ENCODE peak calls at places on chromosome 19, in ten cellular contexts. One of them, this sample, is unnamed. For H4K20me1 and H3K9me3, the result is how much of the 10 kb centered on the place peaks cover.

GRCh38 chr19:39557791-39558622 is 18.0 kb upstream of the EID2 start:
- DNase-seq in K562: no peak
- DNase-seq in fibroblast of lung: no peak
- DNase-seq in IMR-90: peak
- DNase-seq in hepatocyte: peak
- DNase-seq in neural progenitor cell: no peak
- DNase-seq in mammary epithelial cell: no peak
- DNase-seq in astrocyte: no peak
- DNase-seq in GM23248: no peak
- DNase-seq in PC-9: peak
- DNase-seq in this sample: no peak

GRCh38 chr19:14375055-14375581 is 6.1 kb upstream of the ADGRE5 start:
- DNase-seq in neural progenitor cell: no peak
- DNase-seq in mammary epithelial cell: no peak
- DNase-seq in GM23248: no peak
- DNase-seq in fibroblast of lung: no peak
- DNase-seq in PC-9: no peak
- DNase-seq in IMR-90: no peak
- DNase-seq in hepatocyte: no peak
- DNase-seq in astrocyte: no peak
- DNase-seq in K562: peak
- DNase-seq in this sample: no peak

GRCh38 chr19:10510301-10510802 is 6.9 kb downstream of the S1PR5 start:
- DNase-seq in hepatocyte: peak
- DNase-seq in astrocyte: no peak
- DNase-seq in neural progenitor cell: peak
- DNase-seq in GM23248: peak
- DNase-seq in PC-9: peak
- DNase-seq in fibroblast of lung: no peak
- DNase-seq in IMR-90: no peak
- DNase-seq in mammary epithelial cell: peak
- DNase-seq in K562: peak
- DNase-seq in this sample: peak

GRCh38 chr19:19109601-19110000 is 28.7 kb downstream of the TMEM161A start:
- DNase-seq in K562: no peak
- DNase-seq in IMR-90: peak
- DNase-seq in astrocyte: no peak
- DNase-seq in hepatocyte: no peak
- DNase-seq in PC-9: no peak
- DNase-seq in GM23248: peak
- DNase-seq in mammary epithelial cell: no peak
- DNase-seq in fibroblast of lung: peak
- DNase-seq in neural progenitor cell: no peak
- DNase-seq in this sample: peak

GRCh38 chr19:28318469-28319179 is 894.3 kb downstream of the UQCRFS1 start:
- DNase-seq in IMR-90: no peak
- DNase-seq in GM23248: no peak
- DNase-seq in mammary epithelial cell: no peak
- DNase-seq in hepatocyte: no peak
- DNase-seq in PC-9: no peak
- DNase-seq in astrocyte: no peak
- DNase-seq in neural progenitor cell: no peak
- DNase-seq in fibroblast of lung: no peak
- DNase-seq in K562: no peak
- DNase-seq in this sample: no peak

GRCh38 chr19:17109962-17110598 is 34.5 kb downstream of the MYO9B start:
- DNase-seq in PC-9: no peak
- DNase-seq in fibroblast of lung: no peak
- DNase-seq in mammary epithelial cell: no peak
- DNase-seq in GM23248: no peak
- DNase-seq in K562: no peak
- DNase-seq in astrocyte: no peak
- DNase-seq in hepatocyte: no peak
- DNase-seq in IMR-90: no peak
- DNase-seq in neural progenitor cell: no peak
- DNase-seq in this sample: peak

GRCh38 chr19:41413947-41414346 is 13.2 kb downstream of the B3GNT8 start:
- DNase-seq in mammary epithelial cell: no peak
- DNase-seq in fibroblast of lung: no peak
- DNase-seq in astrocyte: no peak
- DNase-seq in neural progenitor cell: no peak
- DNase-seq in IMR-90: no peak
- DNase-seq in PC-9: no peak
- DNase-seq in hepatocyte: no peak
- DNase-seq in K562: no peak
- DNase-seq in GM23248: no peak
- DNase-seq in this sample: no peak

GRCh38 chr19:18053571-18054219 is 33.0 kb downstream of the IL12RB1 start:
- DNase-seq in hepatocyte: no peak
- DNase-seq in GM23248: peak
- DNase-seq in IMR-90: peak
- DNase-seq in astrocyte: peak
- DNase-seq in neural progenitor cell: no peak
- DNase-seq in K562: no peak
- DNase-seq in fibroblast of lung: peak
- DNase-seq in PC-9: no peak
- DNase-seq in mammary epithelial cell: no peak
- DNase-seq in this sample: peak

GRCh38 chr19:9453953-9454352 is 18.6 kb upstream of the ZNF266 start:
- DNase-seq in astrocyte: no peak
- DNase-seq in neural progenitor cell: no peak
- DNase-seq in PC-9: no peak
- DNase-seq in fibroblast of lung: no peak
- DNase-seq in mammary epithelial cell: no peak
- DNase-seq in GM23248: no peak
- DNase-seq in IMR-90: no peak
- DNase-seq in hepatocyte: no peak
- DNase-seq in K562: no peak
- DNase-seq in this sample: no peak

GRCh38 chr19:9461938-9462337 is 26.6 kb upstream of the ZNF266 start:
- DNase-seq in hepatocyte: no peak
- DNase-seq in PC-9: no peak
- DNase-seq in neural progenitor cell: no peak
- DNase-seq in mammary epithelial cell: no peak
- DNase-seq in fibroblast of lung: no peak
- DNase-seq in astrocyte: no peak
- DNase-seq in IMR-90: no peak
- DNase-seq in GM23248: no peak
- DNase-seq in K562: no peak
- DNase-seq in this sample: no peak

DNA sequence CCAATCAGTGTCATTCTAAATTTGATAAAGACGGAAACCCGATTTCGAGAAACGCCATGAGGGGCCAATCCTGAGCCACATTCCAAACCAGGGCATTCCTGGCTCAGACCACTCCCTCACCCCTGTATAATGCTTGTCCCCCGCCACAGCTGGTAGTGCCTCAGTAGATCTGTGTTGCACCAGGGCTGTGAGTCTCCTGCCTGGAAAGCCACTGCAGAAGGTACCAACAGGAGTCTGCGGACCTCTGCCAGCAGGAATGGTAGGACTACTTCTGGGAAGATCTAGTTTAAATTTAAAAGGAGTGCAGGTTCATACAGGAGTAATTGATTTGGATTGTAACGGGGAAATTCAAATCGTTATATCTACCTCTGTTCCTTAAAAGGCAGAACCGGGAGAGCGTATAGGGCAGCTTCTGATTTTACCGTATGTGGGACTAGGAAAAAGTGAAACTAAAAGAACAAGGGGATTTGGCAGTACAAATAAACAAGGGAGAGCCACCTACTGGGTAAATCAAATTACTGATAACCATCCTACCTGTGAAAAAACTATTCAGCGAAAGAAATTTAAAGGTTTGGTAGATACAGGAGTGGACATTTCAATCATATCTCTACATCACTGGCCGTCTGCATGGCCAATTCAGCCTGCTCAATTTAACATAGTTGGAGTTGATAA is 20.8 kb upstream of the ZNF266 start:
- DNase-seq in neural progenitor cell: no peak
- DNase-seq in K562: no peak
- DNase-seq in hepatocyte: no peak
- DNase-seq in astrocyte: no peak
- DNase-seq in GM23248: no peak
- DNase-seq in IMR-90: no peak
- DNase-seq in fibroblast of lung: no peak
- DNase-seq in PC-9: no peak
- DNase-seq in mammary epithelial cell: no peak
- DNase-seq in this sample: no peak
- H3K4me2 ChIP-seq in neural progenitor cell: no peak
- H3K4me2 ChIP-seq in K562: no peak
- H3K4me2 ChIP-seq in hepatocyte: no peak
- H3K4me2 ChIP-seq in astrocyte: no peak
- H3K4me2 ChIP-seq in GM23248: no peak
- H3K4me2 ChIP-seq in IMR-90: no peak
- H3K4me2 ChIP-seq in fibroblast of lung: no peak
- H3K4me2 ChIP-seq in PC-9: peak
- H3K4me2 ChIP-seq in mammary epithelial cell: no peak
- H3K4me2 ChIP-seq in this sample: no peak

GRCh38 chr19:33204136-33204973 is 10.2 kb downstream of the LRP3 start:
- DNase-seq in neural progenitor cell: no peak
- DNase-seq in fibroblast of lung: no peak
- DNase-seq in hepatocyte: no peak
- DNase-seq in IMR-90: no peak
- DNase-seq in PC-9: no peak
- DNase-seq in astrocyte: no peak
- DNase-seq in K562: no peak
- DNase-seq in GM23248: no peak
- DNase-seq in mammary epithelial cell: no peak
- DNase-seq in this sample: peak
- H4K20me1 ChIP-seq in neural progenitor cell: under half
- H4K20me1 ChIP-seq in fibroblast of lung: under half
- H4K20me1 ChIP-seq in hepatocyte: under half
- H4K20me1 ChIP-seq in IMR-90: under half
- H4K20me1 ChIP-seq in PC-9: under half
- H4K20me1 ChIP-seq in astrocyte: under half
- H4K20me1 ChIP-seq in K562: under half
- H4K20me1 ChIP-seq in GM23248: under half
- H4K20me1 ChIP-seq in mammary epithelial cell: under half
- H4K20me1 ChIP-seq in this sample: under half

GRCh38 chr19:56973713-56974553 is 133.4 kb upstream of the PEG3 start:
- DNase-seq in IMR-90: no peak
- DNase-seq in K562: no peak
- DNase-seq in mammary epithelial cell: no peak
- DNase-seq in PC-9: no peak
- DNase-seq in neural progenitor cell: no peak
- DNase-seq in hepatocyte: no peak
- DNase-seq in fibroblast of lung: no peak
- DNase-seq in astrocyte: no peak
- DNase-seq in GM23248: no peak
- DNase-seq in this sample: no peak

GRCh38 chr19:56972291-56972914 is 131.9 kb upstream of the PEG3 start:
- DNase-seq in GM23248: no peak
- DNase-seq in neural progenitor cell: no peak
- DNase-seq in PC-9: no peak
- DNase-seq in astrocyte: no peak
- DNase-seq in hepatocyte: no peak
- DNase-seq in K562: no peak
- DNase-seq in IMR-90: no peak
- DNase-seq in fibroblast of lung: no peak
- DNase-seq in mammary epithelial cell: no peak
- DNase-seq in this sample: no peak

GRCh38 chr19:56976300-56976699 is 135.8 kb upstream of the PEG3 start:
- DNase-seq in GM23248: no peak
- DNase-seq in K562: no peak
- DNase-seq in astrocyte: no peak
- DNase-seq in PC-9: no peak
- DNase-seq in IMR-90: no peak
- DNase-seq in hepatocyte: no peak
- DNase-seq in neural progenitor cell: no peak
- DNase-seq in mammary epithelial cell: no peak
- DNase-seq in fibroblast of lung: no peak
- DNase-seq in this sample: no peak

GRCh38 chr19:56976995-56977906 is 136.7 kb upstream of the PEG3 start:
- DNase-seq in fibroblast of lung: no peak
- DNase-seq in mammary epithelial cell: no peak
- DNase-seq in PC-9: no peak
- DNase-seq in GM23248: no peak
- DNase-seq in IMR-90: no peak
- DNase-seq in astrocyte: no peak
- DNase-seq in neural progenitor cell: no peak
- DNase-seq in hepatocyte: no peak
- DNase-seq in K562: no peak
- DNase-seq in this sample: no peak

DNA sequence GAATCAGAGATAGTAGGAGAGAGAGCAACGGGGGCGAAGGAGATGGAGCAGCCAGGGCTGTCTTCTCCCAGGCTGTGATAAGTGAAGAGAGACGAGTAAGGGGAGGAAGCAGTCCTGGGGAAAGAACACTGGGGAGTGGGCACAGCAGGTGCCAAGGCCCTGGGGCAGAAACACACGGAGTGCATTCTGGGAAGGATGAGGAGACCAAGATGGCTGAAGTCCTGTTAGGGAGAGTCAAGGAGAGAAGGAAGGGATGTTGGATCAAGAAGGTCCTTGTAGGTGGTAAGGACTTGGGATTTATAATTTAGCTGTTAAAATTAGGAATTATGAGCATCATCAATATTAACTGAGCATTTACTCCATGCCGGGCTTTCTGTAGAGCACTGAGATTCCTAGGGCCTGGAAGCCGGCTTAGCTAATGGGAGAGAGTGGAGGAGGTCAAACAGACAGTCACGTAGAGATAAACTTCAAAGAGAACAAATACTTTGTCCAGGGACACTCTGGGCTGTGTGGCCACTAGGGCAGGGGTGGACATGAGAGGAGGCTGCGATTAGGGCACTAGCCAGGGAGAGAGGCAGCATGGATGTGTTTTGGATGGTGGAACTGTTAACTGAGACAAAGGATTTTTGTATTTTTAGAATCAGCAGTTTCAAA is 134.2 kb upstream of the PEG3 start:
- DNase-seq in GM23248: no peak
- DNase-seq in fibroblast of lung: no peak
- DNase-seq in K562: no peak
- DNase-seq in astrocyte: no peak
- DNase-seq in mammary epithelial cell: no peak
- DNase-seq in IMR-90: no peak
- DNase-seq in PC-9: no peak
- DNase-seq in hepatocyte: no peak
- DNase-seq in neural progenitor cell: no peak
- DNase-seq in this sample: no peak
- H3K9me3 ChIP-seq in GM23248: under half
- H3K9me3 ChIP-seq in fibroblast of lung: under half
- H3K9me3 ChIP-seq in K562: under half
- H3K9me3 ChIP-seq in astrocyte: under half
- H3K9me3 ChIP-seq in mammary epithelial cell: under half
- H3K9me3 ChIP-seq in IMR-90: half or more
- H3K9me3 ChIP-seq in PC-9: under half
- H3K9me3 ChIP-seq in hepatocyte: under half
- H3K9me3 ChIP-seq in neural progenitor cell: under half
- H3K9me3 ChIP-seq in this sample: under half

GRCh38 chr19:34171539-34171876 is 796 bp upstream of the LSM14A start:
- DNase-seq in K562: peak
- DNase-seq in PC-9: no peak
- DNase-seq in astrocyte: peak
- DNase-seq in hepatocyte: no peak
- DNase-seq in mammary epithelial cell: peak
- DNase-seq in GM23248: peak
- DNase-seq in neural progenitor cell: no peak
- DNase-seq in fibroblast of lung: peak
- DNase-seq in IMR-90: peak
- DNase-seq in this sample: peak

GRCh38 chr19:34173145-34173956 is 1.0 kb downstream of the LSM14A start:
- DNase-seq in GM23248: peak
- DNase-seq in K562: peak
- DNase-seq in mammary epithelial cell: peak
- DNase-seq in PC-9: peak
- DNase-seq in astrocyte: peak
- DNase-seq in neural progenitor cell: peak
- DNase-seq in hepatocyte: peak
- DNase-seq in fibroblast of lung: peak
- DNase-seq in IMR-90: peak
- DNase-seq in this sample: peak

GRCh38 chr19:34171877-34172660 is at the start of gene LSM14A:
- DNase-seq in mammary epithelial cell: peak
- DNase-seq in IMR-90: peak
- DNase-seq in hepatocyte: peak
- DNase-seq in GM23248: peak
- DNase-seq in neural progenitor cell: peak
- DNase-seq in PC-9: peak
- DNase-seq in astrocyte: peak
- DNase-seq in K562: peak
- DNase-seq in fibroblast of lung: peak
- DNase-seq in this sample: peak

GRCh38 chr19:34176581-34176980 is 4.3 kb downstream of the LSM14A start:
- DNase-seq in neural progenitor cell: no peak
- DNase-seq in PC-9: no peak
- DNase-seq in GM23248: no peak
- DNase-seq in hepatocyte: no peak
- DNase-seq in K562: no peak
- DNase-seq in fibroblast of lung: no peak
- DNase-seq in mammary epithelial cell: no peak
- DNase-seq in astrocyte: no peak
- DNase-seq in IMR-90: no peak
- DNase-seq in this sample: no peak

DNA sequence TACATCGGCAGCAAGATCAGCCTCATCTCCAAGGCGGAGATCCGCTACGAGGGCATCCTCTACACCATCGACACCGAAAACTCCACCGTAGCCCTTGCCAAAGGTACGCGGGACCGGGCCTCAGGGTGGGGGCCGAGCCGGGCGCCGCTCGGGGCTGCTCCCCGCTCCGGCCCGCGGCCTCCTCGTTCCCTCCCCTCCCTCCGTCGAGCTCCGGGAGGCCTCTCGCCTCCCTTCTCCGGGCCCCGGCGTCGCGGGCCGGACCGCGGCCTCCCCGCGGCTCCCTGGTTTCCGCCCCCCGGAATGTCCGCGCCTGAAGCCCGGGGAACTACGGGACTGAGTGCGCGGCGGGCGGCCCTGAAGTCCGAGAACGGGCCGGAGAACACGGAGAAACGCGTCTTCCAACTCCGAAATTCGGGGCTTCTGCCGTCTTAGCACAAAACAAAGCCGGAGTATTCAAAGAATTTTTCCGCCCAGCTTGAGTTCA is 399 bp downstream of the LSM14A start:
- DNase-seq in hepatocyte: peak
- DNase-seq in K562: peak
- DNase-seq in fibroblast of lung: no peak
- DNase-seq in GM23248: peak
- DNase-seq in mammary epithelial cell: no peak
- DNase-seq in IMR-90: no peak
- DNase-seq in neural progenitor cell: peak
- DNase-seq in astrocyte: no peak
- DNase-seq in PC-9: no peak
- DNase-seq in this sample: peak
- H3K4me2 ChIP-seq in hepatocyte: peak
- H3K4me2 ChIP-seq in K562: peak
- H3K4me2 ChIP-seq in fibroblast of lung: peak
- H3K4me2 ChIP-seq in GM23248: peak
- H3K4me2 ChIP-seq in mammary epithelial cell: peak
- H3K4me2 ChIP-seq in IMR-90: peak
- H3K4me2 ChIP-seq in neural progenitor cell: peak
- H3K4me2 ChIP-seq in astrocyte: peak
- H3K4me2 ChIP-seq in PC-9: peak
- H3K4me2 ChIP-seq in this sample: peak